ENCODE peak calls at places on chromosomes 7 and 10, in six cellular contexts. K, X, C, A, F and G are unnamed samples.
A peak's percentile ranks its signal among the peaks of the same experiment; 100 is the strongest.

GRCh38 chr7:2040893-2041270 is 191.9 kb downstream of the MAD1L1 start:
- DNase-seq in C (no peak), K (no peak), F (no peak), X (no peak), A (no peak), G (no peak)

GRCh38 chr10:76336213-76336963 is 905.0 kb downstream of the LRMDA start:
- DNase-seq in C (no peak), X (no peak), F (no peak), K (no peak), A (no peak), G (no peak)

GRCh38 chr10:116688241-116688711 is 54.1 kb downstream of the HSPA12A start:
- DNase-seq in X (peak; percentile 9), C (no peak), K (no peak), F (peak; percentile 15), A (no peak), G (no peak)

GRCh38 chr10:125778556-125778955 is 2.9 kb upstream of the MMP21 start:
- DNase-seq in C (no peak), F (peak; percentile 6), A (no peak), K (no peak), X (peak; percentile 68), G (no peak)

GRCh38 chr10:70850097-70850496 is 34.3 kb downstream of the SGPL1 start:
- DNase-seq in X (no peak), C (no peak), K (no peak), F (no peak), A (peak; percentile 33), G (no peak)

GRCh38 chr7:69596723-69597277 is 1.5 kb upstream of the AUTS2 start:
- DNase-seq in C (no peak), X (no peak), K (no peak), A (no peak), F (no peak), G (no peak)

GRCh38 chr7:49030221-49030620 is 105.9 kb downstream of the CDC14C start:
- DNase-seq in C (no peak), F (no peak), A (no peak), X (no peak), K (no peak), G (no peak)

GRCh38 chr7:140084972-140085371 is 22.2 kb upstream of the PARP12 start:
- DNase-seq in X (no peak), C (peak; percentile 64), K (no peak), F (no peak), A (no peak), G (peak; percentile 65)

GRCh38 chr10:89664206-89664605 is 19.2 kb upstream of the PANK1 start:
- DNase-seq in A (no peak), C (no peak), K (no peak), X (no peak), F (no peak), G (no peak)

GRCh38 chr7:20331231-20331880 is 656 bp downstream of the ITGB8 start:
- DNase-seq in C (peak; percentile 70), A (no peak), F (no peak), X (no peak), K (peak; percentile 53), G (peak; percentile 61)

GRCh38 chr7:92723978-92724377 is 112.4 kb downstream of the CDK6 start:
- DNase-seq in K (no peak), F (no peak), A (no peak), C (no peak), X (no peak), G (no peak)

GRCh38 chr7:111958889-111959288 is 247.3 kb downstream of the DOCK4 start:
- DNase-seq in C (no peak), A (no peak), F (peak; percentile 30), X (no peak), K (no peak), G (no peak)

GRCh38 chr10:12387561-12388210 is 38.3 kb downstream of the CAMK1D start:
- DNase-seq in K (no peak), F (no peak), X (no peak), A (no peak), C (no peak), G (no peak)

GRCh38 chr10:114615600-114616007 is 42.5 kb downstream of the ABLIM1 start:
- DNase-seq in F (peak; percentile 67), K (no peak), C (no peak), A (no peak), X (no peak), G (peak; percentile 43)

GRCh38 chr7:100604976-100605911 is 3.1 kb downstream of the PCOLCE start:
- DNase-seq in C (peak; percentile 69), X (no peak), F (no peak), A (no peak), K (peak; percentile 68), G (peak; percentile 49)

GRCh38 chr7:1963575-1963974 is 269.2 kb downstream of the MAD1L1 start:
- DNase-seq in X (no peak), F (no peak), C (no peak), A (no peak), K (no peak), G (no peak)

GRCh38 chr7:115013887-115014286 is 92.0 kb downstream of the MDFIC start:
- DNase-seq in A (no peak), X (no peak), C (no peak), K (no peak), F (no peak), G (no peak)

GRCh38 chr7:70679666-70680065 is 452.3 kb upstream of the GALNT17 start:
- DNase-seq in F (no peak), K (no peak), C (no peak), A (no peak), X (no peak), G (peak; percentile 47)

GRCh38 chr7:22821702-22822485 is 755 bp downstream of the TOMM7 start:
- DNase-seq in K (no peak), A (no peak), C (no peak), X (peak; percentile 20), F (peak; percentile 24), G (no peak)

GRCh38 chr10:71255540-71255816 is 43.1 kb downstream of the UNC5B start:
- DNase-seq in F (no peak), K (no peak), A (no peak), X (no peak), C (no peak), G (no peak)

GRCh38 chr7:42745357-42746022 is 166.4 kb downstream of the C7orf25 start:
- DNase-seq in A (no peak), X (no peak), C (peak; percentile 50), F (no peak), K (peak; percentile 28), G (no peak)

GRCh38 chr7:26584964-26585650 is 279.3 kb downstream of the SKAP2 start:
- DNase-seq in A (no peak), K (no peak), F (peak; percentile 22), X (no peak), C (no peak), G (no peak)

GRCh38 chr10:26157734-26158133 is 58.8 kb upstream of the GAD2 start:
- DNase-seq in A (no peak), F (no peak), C (no peak), K (no peak), X (no peak), G (no peak)
- TF ChIP-seq CTCF in A (no peak), F (no peak), C (no peak), K (no peak), X (peak; percentile 9), G (no peak)

DNA sequence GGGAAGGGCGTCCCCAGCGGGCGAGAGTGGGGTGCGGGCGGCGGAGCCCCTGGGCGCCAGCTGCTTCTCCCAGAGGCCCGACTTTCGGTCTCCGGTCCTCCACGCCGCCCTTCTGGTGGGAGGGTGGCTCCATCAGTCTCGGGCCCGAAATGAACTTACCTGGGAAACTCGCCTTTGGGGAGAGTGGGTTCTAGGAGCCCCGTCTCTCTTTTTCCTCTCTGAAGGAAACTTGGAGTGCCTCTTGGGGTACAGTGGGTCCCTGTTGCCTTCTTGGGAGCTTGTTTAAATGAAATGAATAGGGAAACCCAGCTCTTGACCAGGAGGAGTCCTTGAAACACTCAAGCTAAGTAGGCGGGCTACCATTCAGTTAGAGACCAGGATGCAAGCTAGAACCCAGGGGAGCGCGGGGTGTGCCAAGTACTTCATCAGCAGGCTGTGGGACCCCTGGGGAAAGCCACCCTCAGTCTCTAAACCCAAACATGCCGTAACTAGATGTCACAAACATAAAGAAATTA is 1.3 kb downstream of the SLC26A4 start:
- DNase-seq in A (no peak), K (no peak), X (no peak), F (no peak), C (no peak), G (no peak)
- TF ChIP-seq CTCF in A (no peak), K (no peak), X (peak; percentile 9), F (no peak), C (no peak), G (no peak)

DNA sequence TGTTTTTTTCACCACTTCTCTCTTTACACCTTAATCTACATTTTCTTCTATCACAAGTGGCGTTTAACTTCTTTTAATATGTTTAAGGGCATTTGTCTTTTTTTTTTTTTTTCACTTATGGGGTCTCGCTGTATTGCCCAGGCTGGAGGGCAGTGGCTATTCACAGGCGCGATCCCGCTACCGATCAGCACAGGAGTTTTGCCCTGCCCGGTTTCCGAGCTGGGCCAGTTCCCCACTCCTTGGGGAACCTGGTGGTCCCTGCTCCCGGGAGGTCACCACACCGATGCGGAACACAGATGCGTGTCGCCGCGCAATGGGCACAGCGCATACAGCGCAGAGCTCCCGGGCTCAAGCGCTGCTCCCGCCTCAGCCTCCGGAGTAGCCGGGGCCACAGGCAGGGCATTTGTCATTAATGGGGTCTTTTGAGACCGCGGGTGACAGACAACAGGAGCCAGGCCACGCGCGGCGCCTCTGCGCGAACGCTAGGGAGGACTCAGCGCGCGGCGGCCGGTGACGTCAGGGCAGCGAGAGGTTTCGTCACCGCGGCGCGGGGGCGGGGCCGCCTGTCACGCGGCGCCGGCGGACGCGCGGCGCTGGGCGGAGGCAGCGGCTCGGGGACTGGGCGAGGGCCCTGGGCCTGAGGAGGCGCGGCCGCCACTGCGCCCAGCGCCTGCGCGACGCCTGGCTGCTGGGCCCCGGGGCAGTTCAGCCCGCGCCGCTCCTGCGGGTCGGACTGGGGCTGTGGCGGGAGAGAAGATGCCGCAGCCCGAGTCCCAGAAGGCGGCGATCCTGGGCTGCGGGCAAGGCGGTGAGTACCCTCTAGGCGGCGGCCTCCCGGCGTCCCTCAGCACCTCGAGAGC is at the start of gene GALNT11:
- DNase-seq in C (peak; percentile 93), A (peak; percentile 43), X (peak; percentile 68), F (peak; percentile 79), K (peak; percentile 91), G (peak; percentile 96)
- TF ChIP-seq CTCF in C (peak; percentile 14), A (peak; percentile 26), X (peak; percentile 52), F (no peak), K (no peak), G (peak; percentile 22)

GRCh38 chr10:33803248-33803647 is 468.8 kb upstream of the NRP1 start:
- DNase-seq in F (peak; percentile 26), A (no peak), C (no peak), K (no peak), X (peak; percentile 42), G (no peak)

GRCh38 chr10:33802566-33802965 is 468.1 kb upstream of the NRP1 start:
- DNase-seq in F (no peak), C (no peak), A (no peak), K (no peak), X (no peak), G (no peak)

GRCh38 chr10:33800545-33800944 is 466.1 kb upstream of the NRP1 start:
- DNase-seq in K (no peak), F (no peak), A (no peak), C (no peak), X (peak; percentile 16), G (no peak)

GRCh38 chr10:33800986-33801385 is 466.5 kb upstream of the NRP1 start:
- DNase-seq in F (no peak), C (no peak), X (no peak), K (no peak), A (no peak), G (no peak)

DNA sequence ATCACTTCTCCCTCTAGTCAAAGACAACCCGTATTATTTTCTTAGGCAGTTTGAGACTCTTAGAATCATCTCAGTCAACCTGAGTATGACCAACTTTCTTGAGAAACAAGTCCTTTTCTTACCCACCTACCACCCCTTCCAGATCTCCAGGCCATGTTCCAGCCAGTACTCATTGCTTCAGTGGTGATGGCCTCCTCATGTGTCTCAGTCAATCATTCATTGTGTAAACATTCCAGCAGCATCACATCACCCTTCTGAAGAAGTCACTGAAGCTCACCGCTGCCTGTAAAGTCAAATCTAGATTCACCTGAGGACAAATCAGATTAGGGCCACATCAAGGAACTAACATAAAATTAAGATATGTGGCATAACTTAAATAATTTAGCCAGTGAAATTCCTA is 467.2 kb upstream of the NRP1 start:
- DNase-seq in A (no peak), F (peak; percentile 58), K (no peak), C (no peak), X (peak; percentile 3), G (no peak)
- TF ChIP-seq CTCF in A (no peak), F (no peak), K (no peak), C (no peak), X (no peak), G (no peak)